ENCODE peak calls at places on chromosomes 5 and 9, in four cellular contexts. F is PC-3, M is HCT116, Q is H9. P is an unnamed sample.

GRCh38 chr5:56323505-56323904 is 90.4 kb upstream of the ANKRD55 start:
- DNase-seq in F (peak; percentile 32), Q (no peak), M (no peak), P (peak; percentile 79)

GRCh38 chr5:82351754-82352145 is 73.6 kb upstream of the RPS23 start:
- DNase-seq in F (peak; percentile 85), Q (no peak), M (peak; percentile 61), P (peak; percentile 90)

GRCh38 chr5:91024727-91025126 is 358.4 kb downstream of the ARRDC3 start:
- DNase-seq in M (no peak), Q (no peak), F (no peak), P (peak; percentile 7)

GRCh38 chr9:12884736-12885395 is 110.0 kb downstream of the LURAP1L start:
- DNase-seq in M (peak; percentile 55), F (peak; percentile 84), Q (no peak), P (peak; percentile 34)

GRCh38 chr5:79672392-79672791 is 17.2 kb upstream of the CMYA5 start:
- DNase-seq in F (no peak), M (no peak), Q (no peak), P (no peak)

GRCh38 chr9:80553986-80554715 is 982.4 kb downstream of the TLE4 start:
- DNase-seq in F (no peak), Q (no peak), M (no peak), P (no peak)

GRCh38 chr5:173069661-173070060 is 13.5 kb downstream of the CREBRF start:
- DNase-seq in Q (no peak), M (no peak), F (no peak), P (no peak)

GRCh38 chr5:4245076-4245475 is 649.4 kb downstream of the IRX1 start:
- DNase-seq in F (no peak), M (no peak), Q (no peak), P (no peak)

GRCh38 chr9:135906291-135907005 is 898 bp downstream of the CAMSAP1 start:
- DNase-seq in F (peak; percentile 30), Q (no peak), M (no peak), P (peak; percentile 74)

GRCh38 chr5:139207302-139208000 is 9.3 kb upstream of the SIL1 start:
- DNase-seq in F (no peak), M (no peak), Q (no peak), P (no peak)

GRCh38 chr5:132414634-132415377 is 45.3 kb downstream of the SLC22A5 start:
- DNase-seq in F (peak; percentile 88), Q (no peak), M (peak; percentile 67), P (peak; percentile 76)

GRCh38 chr9:137502008-137502913 is 43.1 kb upstream of the NSMF start:
- DNase-seq in Q (peak; percentile 64), F (peak; percentile 71), M (no peak), P (no peak)

GRCh38 chr5:142507528-142507927 is 178.4 kb downstream of the FGF1 start:
- DNase-seq in M (no peak), F (no peak), Q (no peak), P (no peak)

GRCh38 chr9:354453-354852 is 139.8 kb downstream of the DOCK8 start:
- DNase-seq in F (no peak), M (no peak), Q (no peak), P (no peak)

GRCh38 chr9:136438909-136439549 is 616 bp downstream of the INPP5E start:
- DNase-seq in M (no peak), Q (peak; percentile 48), F (peak; percentile 16), P (peak; percentile 59)

GRCh38 chr5:57478826-57479225 is 3.8 kb downstream of the ACTBL2 start:
- DNase-seq in M (no peak), Q (no peak), F (no peak), P (no peak)

GRCh38 chr5:181259974-181260719 is 796 bp downstream of the TRIM52 start:
- DNase-seq in M (no peak), F (no peak), Q (peak; percentile 23), P (peak; percentile 42)

GRCh38 chr5:124574521-124575436 is 171.7 kb downstream of the ZNF608 start:
- DNase-seq in F (no peak), M (no peak), Q (no peak), P (no peak)

DNA sequence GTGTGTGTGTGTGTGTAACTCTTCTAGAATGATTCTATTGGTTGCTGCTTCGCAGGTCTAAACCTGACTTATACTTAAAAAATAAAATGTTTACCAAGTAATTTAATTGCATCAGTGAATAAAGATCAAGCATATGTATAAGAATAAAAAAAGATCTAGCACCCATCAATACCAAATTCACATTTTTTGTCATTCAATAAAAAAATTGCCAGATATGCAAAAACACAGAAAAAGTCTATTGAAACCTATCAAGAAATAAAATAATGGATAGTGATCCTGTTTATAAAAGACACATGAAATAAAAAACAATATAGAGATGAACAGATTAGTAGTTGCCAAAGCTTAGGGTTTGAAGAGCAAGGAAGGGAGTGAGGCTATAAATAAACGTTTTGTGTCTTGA is 2095.0 kb upstream of the ACO1 start:
- DNase-seq in F (no peak), Q (no peak), M (no peak), P (no peak)
- H3K9ac ChIP-seq in F (no peak overlapping the region), Q (no peak overlapping the region), M (no peak overlapping the region), P (no peak overlapping the region)

DNA sequence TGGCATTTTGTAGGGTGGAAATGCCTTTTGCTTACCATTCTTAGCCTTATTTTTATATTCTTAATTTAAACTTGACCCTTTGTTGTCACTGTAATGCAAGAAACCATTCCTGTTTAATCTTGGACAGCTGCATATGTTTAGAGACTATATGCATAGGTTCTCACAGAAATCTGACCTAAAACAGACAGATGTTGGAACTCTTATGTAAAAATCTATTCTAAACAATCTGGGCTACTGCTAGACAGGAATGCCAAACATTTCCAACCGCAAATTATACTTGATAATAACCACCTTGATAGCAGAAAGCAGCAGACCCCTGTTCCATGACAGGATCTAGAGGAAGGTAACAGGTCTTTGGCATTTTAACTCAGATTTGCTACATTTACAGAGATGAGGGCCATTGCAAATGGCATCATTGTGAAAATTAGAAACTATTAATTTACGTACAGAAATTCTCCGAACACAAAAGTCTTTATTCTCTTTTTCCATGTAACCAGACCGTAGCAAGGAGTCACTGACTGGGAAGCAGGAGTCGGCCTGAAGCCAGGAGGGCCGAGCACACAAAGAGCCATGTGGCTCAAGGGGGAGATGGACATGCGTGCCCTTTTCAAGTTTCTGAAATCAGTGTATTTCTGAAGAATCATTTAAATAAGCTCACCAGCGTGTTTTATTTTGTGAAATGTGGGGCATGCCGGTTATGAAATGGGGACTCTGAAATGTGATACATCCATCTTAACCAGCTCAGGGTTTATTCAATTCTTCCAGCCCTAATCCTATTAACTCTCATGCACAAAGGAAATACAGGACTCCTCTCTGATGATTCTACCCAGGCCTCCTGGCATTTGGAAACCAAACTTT is 139.3 kb downstream of the AOPEP start:
- DNase-seq in Q (no peak), M (no peak), F (no peak), P (peak; percentile 91)
- H3K9ac ChIP-seq in Q (no peak overlapping the region), M (no peak overlapping the region), F (peak overlapping the region; percentile 87), P (peak overlapping the region; percentile 79)

GRCh38 chr5:14208071-14209021 is 65.2 kb downstream of the TRIO start:
- DNase-seq in Q (no peak), F (peak; percentile 66), M (no peak), P (peak; percentile 81)

GRCh38 chr5:14211818-14212799 is 69.0 kb downstream of the TRIO start:
- DNase-seq in M (no peak), F (no peak), Q (no peak), P (no peak)

GRCh38 chr5:14210729-14211128 is 67.6 kb downstream of the TRIO start:
- DNase-seq in M (no peak), F (no peak), Q (no peak), P (no peak)

GRCh38 chr5:14209222-14209822 is 66.2 kb downstream of the TRIO start:
- DNase-seq in Q (no peak), F (no peak), M (no peak), P (no peak)

DNA sequence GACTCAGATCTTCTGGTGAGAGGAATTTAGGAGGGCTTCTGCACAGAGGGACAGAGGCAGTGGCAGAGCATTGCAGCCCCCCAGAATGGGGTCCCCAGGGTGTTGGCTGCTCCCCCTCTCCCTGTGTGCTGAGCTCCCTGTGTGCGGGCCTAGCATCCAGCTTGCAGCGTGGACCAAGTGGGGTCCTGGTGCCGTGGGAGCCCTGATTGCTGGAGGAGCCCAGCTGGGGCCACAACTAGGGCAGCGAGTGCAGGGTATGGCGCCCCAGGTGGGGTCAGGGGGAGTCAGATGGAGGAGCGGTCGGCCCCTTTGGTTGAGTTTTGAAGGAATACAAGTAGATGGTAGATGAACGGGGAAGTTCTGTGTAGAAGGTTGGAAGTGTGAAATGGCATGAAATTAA is 66.7 kb downstream of the TRIO start:
- DNase-seq in F (no peak), Q (no peak), M (no peak), P (no peak)
- H3K9ac ChIP-seq in F (no peak overlapping the region), Q (no peak overlapping the region), M (no peak overlapping the region), P (no peak overlapping the region)

DNA sequence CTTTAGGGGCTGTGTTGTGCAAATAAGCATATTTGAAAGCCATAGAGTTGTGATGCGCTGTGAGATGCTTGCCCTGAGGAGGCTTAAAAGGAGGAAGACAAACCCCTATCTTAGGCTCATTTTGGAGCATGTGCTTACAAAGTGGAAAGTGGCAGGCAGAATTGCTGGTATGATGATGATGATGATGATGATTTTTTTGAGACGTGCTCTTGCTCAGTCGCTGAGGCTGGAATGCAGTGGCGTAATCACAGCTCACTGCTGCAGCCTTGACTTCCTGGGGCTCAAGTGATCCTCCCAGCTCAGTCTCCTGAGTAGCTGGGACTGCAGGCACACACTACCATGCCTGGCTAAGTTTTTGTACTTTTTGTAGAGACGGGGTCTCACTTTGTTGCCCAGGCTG is 1.7 kb downstream of the CNOT8 start:
- DNase-seq in F (peak; percentile 13), M (no peak), Q (no peak), P (peak; percentile 86)
- H3K9ac ChIP-seq in F (peak overlapping the region; percentile 81), M (peak overlapping the region; percentile 82), Q (peak overlapping the region; percentile 94), P (peak overlapping the region; percentile 92)

DNA sequence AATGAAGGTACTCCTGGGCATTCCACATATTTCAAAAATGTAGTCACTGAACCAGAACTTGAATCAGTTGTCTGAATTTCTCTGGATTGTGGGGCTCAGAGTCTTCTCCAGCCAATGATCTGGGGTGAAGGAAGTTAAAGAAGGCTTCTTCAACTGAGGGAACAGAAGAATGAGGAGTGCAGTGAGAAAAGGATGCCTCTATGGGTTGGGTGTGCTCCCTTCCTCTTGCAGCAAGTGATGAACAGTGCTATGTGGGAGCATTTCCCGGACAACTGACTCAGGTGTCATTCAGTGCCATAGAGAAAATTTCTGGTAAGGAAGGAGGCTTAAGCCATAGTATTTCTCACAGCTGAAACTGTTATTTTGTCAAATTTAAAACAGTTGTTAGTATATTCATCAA is 7.9 kb downstream of the LNPEP start:
- DNase-seq in F (no peak), M (no peak), Q (no peak), P (no peak)
- H3K9ac ChIP-seq in F (no peak overlapping the region), M (no peak overlapping the region), Q (no peak overlapping the region), P (no peak overlapping the region)

DNA sequence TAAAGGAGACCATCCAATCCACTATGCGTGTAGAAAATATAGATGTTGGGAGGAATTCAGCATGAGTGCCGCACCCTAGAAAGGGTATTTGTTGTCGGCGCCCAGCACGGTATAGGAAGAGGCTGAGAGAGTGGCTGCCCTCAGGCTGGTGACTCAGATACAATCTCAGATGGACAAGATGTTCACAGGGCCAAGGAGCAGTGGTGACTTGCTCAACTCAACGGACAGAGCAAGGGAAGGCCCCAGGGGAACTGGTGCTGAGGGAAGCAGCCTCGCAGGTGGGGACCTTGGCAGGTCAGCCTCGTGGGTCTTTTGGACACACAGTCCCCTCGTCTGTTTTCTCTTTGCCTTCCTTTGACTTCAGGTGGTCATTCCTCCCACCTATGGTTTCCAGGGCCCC is 28.0 kb upstream of the IRX2 start:
- DNase-seq in Q (no peak), M (no peak), F (peak; percentile 35), P (no peak)
- H3K9ac ChIP-seq in Q (no peak overlapping the region), M (no peak overlapping the region), F (no peak overlapping the region), P (no peak overlapping the region)

P was measured in adipocyte.